ENCODE peak calls at places on chromosomes 1 and 21, in eight cellular contexts. One of them, this sample, is unnamed.

GRCh38 chr1:231192620-231193163 is 30.8 kb downstream of the TRIM67 start:
- DNase-seq in substantia nigra: peak; percentile 59
- DNase-seq in ELF-1: no peak
- DNase-seq in heart right ventricle: peak; percentile 73
- DNase-seq in KBM-7: no peak
- DNase-seq in Right ventricle myocardium inferior: peak; percentile 75
- DNase-seq in nephron progenitor cell: no peak
- DNase-seq in T47D: peak; percentile 47
- DNase-seq in this sample: peak; percentile 14

GRCh38 chr1:39087109-39087834 is 61.1 kb downstream of the NDUFS5 start:
- DNase-seq in ELF-1: no peak
- DNase-seq in KBM-7: no peak
- DNase-seq in T47D: no peak
- DNase-seq in nephron progenitor cell: no peak
- DNase-seq in substantia nigra: no peak
- DNase-seq in heart right ventricle: peak; percentile 51
- DNase-seq in Right ventricle myocardium inferior: no peak
- DNase-seq in this sample: peak; percentile 69

GRCh38 chr1:159088050-159088449 is 11.5 kb upstream of the AIM2 start:
- DNase-seq in nephron progenitor cell: no peak
- DNase-seq in heart right ventricle: no peak
- DNase-seq in substantia nigra: no peak
- DNase-seq in KBM-7: peak; percentile 51
- DNase-seq in ELF-1: no peak
- DNase-seq in T47D: no peak
- DNase-seq in Right ventricle myocardium inferior: no peak
- DNase-seq in this sample: peak; percentile 56

GRCh38 chr1:110593905-110594304 is 12.3 kb downstream of the KCNA2 start:
- DNase-seq in ELF-1: no peak
- DNase-seq in Right ventricle myocardium inferior: no peak
- DNase-seq in substantia nigra: no peak
- DNase-seq in KBM-7: no peak
- DNase-seq in heart right ventricle: no peak
- DNase-seq in nephron progenitor cell: no peak
- DNase-seq in T47D: no peak
- DNase-seq in this sample: no peak

GRCh38 chr1:78676996-78677395 is 27.4 kb downstream of the IFI44 start:
- DNase-seq in KBM-7: no peak
- DNase-seq in T47D: no peak
- DNase-seq in ELF-1: no peak
- DNase-seq in Right ventricle myocardium inferior: no peak
- DNase-seq in heart right ventricle: no peak
- DNase-seq in substantia nigra: no peak
- DNase-seq in nephron progenitor cell: no peak
- DNase-seq in this sample: no peak

GRCh38 chr1:90501281-90501680 is 215.8 kb downstream of the BARHL2 start:
- DNase-seq in T47D: no peak
- DNase-seq in ELF-1: no peak
- DNase-seq in Right ventricle myocardium inferior: no peak
- DNase-seq in heart right ventricle: no peak
- DNase-seq in KBM-7: no peak
- DNase-seq in substantia nigra: no peak
- DNase-seq in nephron progenitor cell: no peak
- DNase-seq in this sample: no peak

GRCh38 chr1:77126309-77126708 is 92.9 kb downstream of the PIGK start:
- DNase-seq in heart right ventricle: peak; percentile 17
- DNase-seq in substantia nigra: no peak
- DNase-seq in T47D: peak; percentile 69
- DNase-seq in ELF-1: peak; percentile 27
- DNase-seq in Right ventricle myocardium inferior: no peak
- DNase-seq in KBM-7: peak; percentile 61
- DNase-seq in nephron progenitor cell: peak; percentile 14
- DNase-seq in this sample: peak; percentile 93

GRCh38 chr1:150578278-150579109 is 916 bp downstream of the MCL1 start:
- DNase-seq in substantia nigra: peak; percentile 51
- DNase-seq in nephron progenitor cell: no peak
- DNase-seq in Right ventricle myocardium inferior: peak; percentile 80
- DNase-seq in heart right ventricle: peak; percentile 88
- DNase-seq in ELF-1: peak; percentile 65
- DNase-seq in KBM-7: peak; percentile 67
- DNase-seq in T47D: peak; percentile 71
- DNase-seq in this sample: peak; percentile 95

GRCh38 chr1:214548988-214549387 is 2.4 kb downstream of the PTPN14 start:
- DNase-seq in T47D: peak; percentile 54
- DNase-seq in substantia nigra: peak; percentile 3
- DNase-seq in Right ventricle myocardium inferior: no peak
- DNase-seq in nephron progenitor cell: no peak
- DNase-seq in ELF-1: no peak
- DNase-seq in heart right ventricle: peak; percentile 74
- DNase-seq in KBM-7: no peak
- DNase-seq in this sample: peak; percentile 55

GRCh38 chr1:168582690-168583325 is 6.4 kb downstream of the XCL1 start:
- DNase-seq in ELF-1: no peak
- DNase-seq in KBM-7: no peak
- DNase-seq in nephron progenitor cell: peak; percentile 22
- DNase-seq in substantia nigra: no peak
- DNase-seq in T47D: no peak
- DNase-seq in heart right ventricle: no peak
- DNase-seq in Right ventricle myocardium inferior: no peak
- DNase-seq in this sample: no peak

GRCh38 chr1:87972818-87973217 is 644.1 kb downstream of the LMO4 start:
- DNase-seq in substantia nigra: no peak
- DNase-seq in T47D: no peak
- DNase-seq in KBM-7: no peak
- DNase-seq in Right ventricle myocardium inferior: no peak
- DNase-seq in ELF-1: no peak
- DNase-seq in nephron progenitor cell: no peak
- DNase-seq in heart right ventricle: no peak
- DNase-seq in this sample: peak; percentile 66

GRCh38 chr1:228809621-228810313 is 74.5 kb downstream of the RHOU start:
- DNase-seq in T47D: no peak
- DNase-seq in ELF-1: peak; percentile 87
- DNase-seq in substantia nigra: no peak
- DNase-seq in Right ventricle myocardium inferior: no peak
- DNase-seq in KBM-7: no peak
- DNase-seq in heart right ventricle: no peak
- DNase-seq in nephron progenitor cell: no peak
- DNase-seq in this sample: no peak

GRCh38 chr1:43431676-43432075 is 22.1 kb downstream of the HYI start:
- DNase-seq in ELF-1: no peak
- DNase-seq in KBM-7: no peak
- DNase-seq in heart right ventricle: no peak
- DNase-seq in substantia nigra: no peak
- DNase-seq in T47D: no peak
- DNase-seq in nephron progenitor cell: no peak
- DNase-seq in Right ventricle myocardium inferior: no peak
- DNase-seq in this sample: no peak

GRCh38 chr1:59029768-59030167 is 245.9 kb upstream of the JUN start:
- DNase-seq in T47D: no peak
- DNase-seq in substantia nigra: no peak
- DNase-seq in nephron progenitor cell: no peak
- DNase-seq in KBM-7: no peak
- DNase-seq in Right ventricle myocardium inferior: no peak
- DNase-seq in heart right ventricle: no peak
- DNase-seq in ELF-1: no peak
- DNase-seq in this sample: peak; percentile 50

GRCh38 chr21:24658016-24658415 is 949.3 kb downstream of the MRPL39 start:
- DNase-seq in T47D: no peak
- DNase-seq in ELF-1: no peak
- DNase-seq in KBM-7: no peak
- DNase-seq in substantia nigra: no peak
- DNase-seq in nephron progenitor cell: no peak
- DNase-seq in heart right ventricle: no peak
- DNase-seq in Right ventricle myocardium inferior: no peak
- DNase-seq in this sample: no peak

GRCh38 chr1:119316870-119317416 is 51.6 kb upstream of the HAO2 start:
- DNase-seq in ELF-1: peak; percentile 89
- DNase-seq in T47D: peak; percentile 26
- DNase-seq in nephron progenitor cell: peak; percentile 17
- DNase-seq in substantia nigra: no peak
- DNase-seq in Right ventricle myocardium inferior: no peak
- DNase-seq in heart right ventricle: no peak
- DNase-seq in KBM-7: no peak
- DNase-seq in this sample: no peak

GRCh38 chr21:31557956-31558838 is 101.3 kb upstream of the SOD1 start:
- DNase-seq in KBM-7: no peak
- DNase-seq in heart right ventricle: no peak
- DNase-seq in T47D: peak; percentile 60
- DNase-seq in substantia nigra: no peak
- DNase-seq in Right ventricle myocardium inferior: no peak
- DNase-seq in nephron progenitor cell: peak; percentile 69
- DNase-seq in ELF-1: peak; percentile 71
- DNase-seq in this sample: peak; percentile 40

GRCh38 chr1:109542657-109543056 is 3.0 kb downstream of the GPR61 start:
- DNase-seq in nephron progenitor cell: no peak
- DNase-seq in heart right ventricle: no peak
- DNase-seq in Right ventricle myocardium inferior: no peak
- DNase-seq in KBM-7: no peak
- DNase-seq in ELF-1: no peak
- DNase-seq in substantia nigra: no peak
- DNase-seq in T47D: no peak
- DNase-seq in this sample: no peak

GRCh38 chr1:103348136-103348535 is 177.4 kb upstream of the RNPC3 start:
- DNase-seq in heart right ventricle: no peak
- DNase-seq in Right ventricle myocardium inferior: no peak
- DNase-seq in T47D: no peak
- DNase-seq in KBM-7: no peak
- DNase-seq in substantia nigra: no peak
- DNase-seq in nephron progenitor cell: no peak
- DNase-seq in ELF-1: no peak
- DNase-seq in this sample: no peak

GRCh38 chr1:234875953-234876814 is 252.5 kb downstream of the TOMM20 start:
- DNase-seq in ELF-1: no peak
- DNase-seq in nephron progenitor cell: no peak
- DNase-seq in Right ventricle myocardium inferior: no peak
- DNase-seq in substantia nigra: no peak
- DNase-seq in T47D: peak; percentile 94
- DNase-seq in heart right ventricle: no peak
- DNase-seq in KBM-7: peak; percentile 93
- DNase-seq in this sample: peak; percentile 69

GRCh38 chr1:167795810-167796740 is 74.3 kb downstream of the MPZL1 start:
- DNase-seq in Right ventricle myocardium inferior: no peak
- DNase-seq in ELF-1: peak; percentile 24
- DNase-seq in substantia nigra: no peak
- DNase-seq in heart right ventricle: peak; percentile 66
- DNase-seq in KBM-7: no peak
- DNase-seq in T47D: peak; percentile 54
- DNase-seq in nephron progenitor cell: no peak
- DNase-seq in this sample: peak; percentile 71

GRCh38 chr1:163799190-163799805 is 477.5 kb downstream of the NUF2 start:
- DNase-seq in Right ventricle myocardium inferior: no peak
- DNase-seq in T47D: no peak
- DNase-seq in heart right ventricle: no peak
- DNase-seq in KBM-7: no peak
- DNase-seq in ELF-1: no peak
- DNase-seq in substantia nigra: no peak
- DNase-seq in nephron progenitor cell: no peak
- DNase-seq in this sample: no peak

GRCh38 chr1:68429233-68429804 is 20.4 kb downstream of the RPE65 start:
- DNase-seq in T47D: no peak
- DNase-seq in nephron progenitor cell: no peak
- DNase-seq in heart right ventricle: no peak
- DNase-seq in KBM-7: no peak
- DNase-seq in ELF-1: no peak
- DNase-seq in Right ventricle myocardium inferior: no peak
- DNase-seq in substantia nigra: no peak
- DNase-seq in this sample: no peak

GRCh38 chr1:246351726-246352125 is 155.4 kb downstream of the SMYD3 start:
- DNase-seq in Right ventricle myocardium inferior: no peak
- DNase-seq in T47D: no peak
- DNase-seq in KBM-7: no peak
- DNase-seq in nephron progenitor cell: no peak
- DNase-seq in substantia nigra: no peak
- DNase-seq in ELF-1: no peak
- DNase-seq in heart right ventricle: no peak
- DNase-seq in this sample: no peak

GRCh38 chr1:97920275-97920831 is 481 bp downstream of the DPYD start:
- DNase-seq in KBM-7: no peak
- DNase-seq in substantia nigra: no peak
- DNase-seq in Right ventricle myocardium inferior: no peak
- DNase-seq in nephron progenitor cell: no peak
- DNase-seq in ELF-1: peak; percentile 23
- DNase-seq in T47D: no peak
- DNase-seq in heart right ventricle: no peak
- DNase-seq in this sample: peak; percentile 39

GRCh38 chr1:156400191-156400920 is 31.3 kb downstream of the RHBG start:
- DNase-seq in nephron progenitor cell: no peak
- DNase-seq in heart right ventricle: no peak
- DNase-seq in substantia nigra: peak; percentile 65
- DNase-seq in Right ventricle myocardium inferior: no peak
- DNase-seq in T47D: no peak
- DNase-seq in KBM-7: no peak
- DNase-seq in ELF-1: no peak
- DNase-seq in this sample: no peak

GRCh38 chr21:27369234-27369633 is 402.3 kb upstream of the ADAMTS5 start:
- DNase-seq in Right ventricle myocardium inferior: no peak
- DNase-seq in ELF-1: no peak
- DNase-seq in heart right ventricle: no peak
- DNase-seq in substantia nigra: no peak
- DNase-seq in KBM-7: no peak
- DNase-seq in T47D: no peak
- DNase-seq in nephron progenitor cell: no peak
- DNase-seq in this sample: no peak

GRCh38 chr1:50929376-50929958 is 30.6 kb downstream of the FAF1 start:
- DNase-seq in heart right ventricle: no peak
- DNase-seq in nephron progenitor cell: no peak
- DNase-seq in KBM-7: peak; percentile 58
- DNase-seq in Right ventricle myocardium inferior: no peak
- DNase-seq in ELF-1: no peak
- DNase-seq in substantia nigra: no peak
- DNase-seq in T47D: peak; percentile 16
- DNase-seq in this sample: peak; percentile 74

GRCh38 chr21:38831526-38832467 is 26.1 kb downstream of the ETS2 start:
- DNase-seq in substantia nigra: no peak
- DNase-seq in nephron progenitor cell: no peak
- DNase-seq in T47D: peak; percentile 21
- DNase-seq in heart right ventricle: peak; percentile 71
- DNase-seq in Right ventricle myocardium inferior: no peak
- DNase-seq in ELF-1: peak; percentile 26
- DNase-seq in KBM-7: peak; percentile 94
- DNase-seq in this sample: peak; percentile 99

GRCh38 chr1:174748603-174749002 is 251.1 kb upstream of the CACYBP start:
- DNase-seq in substantia nigra: no peak
- DNase-seq in KBM-7: no peak
- DNase-seq in T47D: no peak
- DNase-seq in Right ventricle myocardium inferior: no peak
- DNase-seq in nephron progenitor cell: no peak
- DNase-seq in heart right ventricle: no peak
- DNase-seq in ELF-1: no peak
- DNase-seq in this sample: no peak

GRCh38 chr1:243301059-243301458 is 45.2 kb downstream of the SDCCAG8 start:
- DNase-seq in Right ventricle myocardium inferior: no peak
- DNase-seq in nephron progenitor cell: no peak
- DNase-seq in ELF-1: no peak
- DNase-seq in heart right ventricle: no peak
- DNase-seq in substantia nigra: no peak
- DNase-seq in KBM-7: no peak
- DNase-seq in T47D: no peak
- DNase-seq in this sample: peak; percentile 87

GRCh38 chr1:81220614-81221071 is 580.1 kb upstream of the ADGRL2 start:
- DNase-seq in heart right ventricle: no peak
- DNase-seq in nephron progenitor cell: no peak
- DNase-seq in Right ventricle myocardium inferior: peak; percentile 53
- DNase-seq in ELF-1: no peak
- DNase-seq in T47D: no peak
- DNase-seq in substantia nigra: no peak
- DNase-seq in KBM-7: no peak
- DNase-seq in this sample: no peak

GRCh38 chr1:47804127-47804526 is 193.1 kb downstream of the TRABD2B start:
- DNase-seq in nephron progenitor cell: peak; percentile 44
- DNase-seq in substantia nigra: no peak
- DNase-seq in T47D: no peak
- DNase-seq in Right ventricle myocardium inferior: peak; percentile 23
- DNase-seq in ELF-1: peak; percentile 56
- DNase-seq in KBM-7: no peak
- DNase-seq in heart right ventricle: no peak
- DNase-seq in this sample: no peak

GRCh38 chr1:107683198-107683657 is 281.8 kb downstream of the VAV3 start:
- DNase-seq in T47D: peak; percentile 91
- DNase-seq in heart right ventricle: no peak
- DNase-seq in nephron progenitor cell: no peak
- DNase-seq in ELF-1: no peak
- DNase-seq in Right ventricle myocardium inferior: no peak
- DNase-seq in substantia nigra: no peak
- DNase-seq in KBM-7: no peak
- DNase-seq in this sample: no peak

This sample was measured in choroid plexus epithelial cell.